ENCODE peak calls at places on chromosomes 12 and 14, in four cellular contexts. C is GM23338, W is GM12878, O is stomach. N is an unnamed sample.

GRCh38 chr12:89706551-89707348 is 1.9 kb downstream of the ATP2B1 start:
- DNase-seq in C (peak; percentile 5), O (no peak), W (no peak), N (no peak)

GRCh38 chr12:40286583-40286982 is 61.8 kb downstream of the LRRK2 start:
- DNase-seq in O (no peak), W (no peak), C (no peak), N (no peak)

GRCh38 chr12:49982246-49983229 is 9.8 kb downstream of the AQP6 start:
- DNase-seq in W (no peak), C (no peak), O (no peak), N (no peak)

GRCh38 chr12:95205685-95206084 is 11.6 kb downstream of the FGD6 start:
- DNase-seq in O (no peak), C (peak; percentile 47), W (no peak), N (no peak)

GRCh38 chr14:101889898-101890297 is 74.5 kb upstream of the DYNC1H1 start:
- DNase-seq in O (no peak), W (no peak), C (no peak), N (peak; percentile 8)

GRCh38 chr12:112199136-112199535 is 73.8 kb downstream of the TRAFD1 start:
- DNase-seq in O (no peak), C (no peak), W (no peak), N (no peak)

GRCh38 chr12:13024151-13024946 is 19.8 kb upstream of the FAM234B start:
- DNase-seq in W (no peak), O (peak; percentile 31), C (peak; percentile 62), N (no peak)

GRCh38 chr12:103821773-103822172 is 19.3 kb downstream of the NT5DC3 start:
- DNase-seq in O (no peak), C (no peak), W (no peak), N (no peak)

GRCh38 chr14:29043751-29044150 is 277.2 kb downstream of the FOXG1 start:
- DNase-seq in O (no peak), C (no peak), W (no peak), N (no peak)

GRCh38 chr14:49920260-49920659 is 27.4 kb downstream of the ARF6 start:
- DNase-seq in W (no peak), O (no peak), C (no peak), N (no peak)

DNA sequence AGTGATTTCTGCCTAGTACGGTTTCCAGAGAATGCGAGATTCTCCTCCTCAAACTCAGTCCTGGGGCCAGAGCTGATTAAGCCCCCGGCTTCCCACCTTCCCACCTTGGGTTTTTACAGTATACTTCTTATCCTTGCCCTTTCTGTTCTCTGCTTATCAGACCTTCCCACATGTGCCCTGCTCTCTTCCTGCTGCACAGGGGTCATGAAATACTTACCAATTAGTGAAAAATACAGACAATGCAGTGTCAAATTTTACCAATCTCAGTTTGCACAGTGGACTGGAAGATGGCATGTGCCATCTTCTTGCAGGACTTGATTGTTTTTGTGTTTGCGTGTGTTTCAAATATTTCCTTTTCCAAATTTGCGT is 14.7 kb downstream of the SUSD6 start:
- DNase-seq in W (no peak), O (no peak), C (no peak), N (no peak)
- TF ChIP-seq POLR2AphosphoS5 in W (no peak), O (no peak), C (no peak), N (no peak)

GRCh38 chr12:48121522-48121921 is 2.4 kb downstream of the PFKM start:
- DNase-seq in W (no peak), C (no peak), O (no peak), N (no peak)

GRCh38 chr12:48119834-48120195 is 651 bp downstream of the PFKM start:
- DNase-seq in C (peak; percentile 6), O (no peak), W (no peak), N (no peak)

GRCh38 chr12:48118491-48118890 is 673 bp upstream of the PFKM start:
- DNase-seq in C (peak; percentile 28), W (no peak), O (no peak), N (no peak)

GRCh38 chr12:48122065-48122834 is 3.1 kb downstream of the PFKM start:
- DNase-seq in W (no peak), C (no peak), O (no peak), N (no peak)

DNA sequence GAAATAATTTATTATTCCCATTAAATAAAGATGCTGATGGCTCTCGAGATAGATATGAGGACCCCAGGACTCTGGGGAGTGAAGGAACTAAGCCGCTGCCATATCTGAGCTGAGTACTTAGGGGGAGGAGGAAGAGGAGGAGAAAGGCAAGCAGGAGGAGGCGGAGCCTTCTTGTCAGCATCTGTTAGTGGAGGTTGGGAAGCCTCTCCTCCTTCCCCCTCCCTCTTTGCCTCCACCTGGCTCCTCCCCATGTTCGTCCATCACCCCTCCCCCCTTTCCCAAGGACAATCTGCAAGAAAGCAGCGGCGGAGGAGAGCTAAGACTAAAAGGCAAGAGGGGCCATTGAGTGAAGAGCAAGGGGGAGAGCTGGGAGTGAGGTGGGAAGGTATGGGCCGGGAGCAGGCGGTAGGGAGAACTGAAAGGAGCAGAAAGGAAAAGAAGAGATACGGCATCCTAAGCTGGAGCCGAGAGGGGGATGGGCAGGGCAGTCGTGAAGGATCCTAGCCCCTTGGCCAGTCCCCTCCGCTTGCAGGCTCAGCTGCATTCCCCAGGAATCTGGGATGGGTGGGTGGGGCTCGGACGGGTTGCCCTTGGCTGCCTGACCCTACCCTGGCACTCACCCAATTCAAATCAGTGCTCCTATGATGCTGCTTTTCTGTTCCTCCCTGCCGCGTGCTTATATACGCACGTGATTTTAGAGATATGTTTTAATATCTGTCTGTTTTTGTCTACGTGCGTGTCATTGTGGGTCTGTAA is at the start of gene PFKM:
- DNase-seq in W (peak; percentile 76), C (peak; percentile 98), O (peak; percentile 79), N (peak; percentile 69)
- H3K4me3 ChIP-seq in W (peak within 1 kb of the TSS; percentile 88), C (peak within 1 kb of the TSS; percentile 90), O (peak within 1 kb of the TSS; percentile 71), N (peak within 1 kb of the TSS; percentile 86)

GRCh38 chr12:26895672-26896071 is 42.1 kb downstream of the INTS13 start:
- DNase-seq in O (no peak), C (no peak), W (no peak), N (no peak)

GRCh38 chr12:26890784-26891183 is 47.0 kb downstream of the INTS13 start:
- DNase-seq in O (no peak), W (no peak), C (no peak), N (no peak)

GRCh38 chr12:26896913-26897312 is 40.9 kb downstream of the INTS13 start:
- DNase-seq in O (no peak), W (no peak), C (no peak), N (no peak)

GRCh38 chr12:26891704-26892103 is 46.1 kb downstream of the INTS13 start:
- DNase-seq in O (no peak), C (no peak), W (no peak), N (no peak)
- TF ChIP-seq POLR2AphosphoS5 in O (no peak), C (no peak), W (no peak), N (no peak)

DNA sequence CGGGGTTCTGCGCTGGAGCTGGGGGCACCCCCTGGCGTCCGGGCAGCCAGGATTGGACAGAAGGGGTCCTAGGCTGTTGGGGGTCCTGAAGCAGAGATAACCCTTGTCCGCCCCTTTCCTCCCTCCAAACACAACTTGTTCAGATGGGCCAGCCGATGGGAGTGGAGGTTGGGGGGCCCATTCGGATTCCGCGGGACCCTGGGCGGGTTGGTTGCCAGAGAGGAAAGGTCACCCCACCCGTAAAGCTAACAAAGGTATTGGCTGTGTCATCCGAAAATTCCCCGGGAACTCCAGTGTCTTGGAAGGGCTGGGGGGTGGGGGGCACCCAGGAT is 1.3 kb downstream of the FAM222A start:
- DNase-seq in O (no peak), W (no peak), C (no peak), N (no peak)
- H3K4me3 ChIP-seq in O (peak overlapping the region; percentile 88), W (no peak overlapping the region), C (peak overlapping the region; percentile 80), N (peak overlapping the region; percentile 79)

DNA sequence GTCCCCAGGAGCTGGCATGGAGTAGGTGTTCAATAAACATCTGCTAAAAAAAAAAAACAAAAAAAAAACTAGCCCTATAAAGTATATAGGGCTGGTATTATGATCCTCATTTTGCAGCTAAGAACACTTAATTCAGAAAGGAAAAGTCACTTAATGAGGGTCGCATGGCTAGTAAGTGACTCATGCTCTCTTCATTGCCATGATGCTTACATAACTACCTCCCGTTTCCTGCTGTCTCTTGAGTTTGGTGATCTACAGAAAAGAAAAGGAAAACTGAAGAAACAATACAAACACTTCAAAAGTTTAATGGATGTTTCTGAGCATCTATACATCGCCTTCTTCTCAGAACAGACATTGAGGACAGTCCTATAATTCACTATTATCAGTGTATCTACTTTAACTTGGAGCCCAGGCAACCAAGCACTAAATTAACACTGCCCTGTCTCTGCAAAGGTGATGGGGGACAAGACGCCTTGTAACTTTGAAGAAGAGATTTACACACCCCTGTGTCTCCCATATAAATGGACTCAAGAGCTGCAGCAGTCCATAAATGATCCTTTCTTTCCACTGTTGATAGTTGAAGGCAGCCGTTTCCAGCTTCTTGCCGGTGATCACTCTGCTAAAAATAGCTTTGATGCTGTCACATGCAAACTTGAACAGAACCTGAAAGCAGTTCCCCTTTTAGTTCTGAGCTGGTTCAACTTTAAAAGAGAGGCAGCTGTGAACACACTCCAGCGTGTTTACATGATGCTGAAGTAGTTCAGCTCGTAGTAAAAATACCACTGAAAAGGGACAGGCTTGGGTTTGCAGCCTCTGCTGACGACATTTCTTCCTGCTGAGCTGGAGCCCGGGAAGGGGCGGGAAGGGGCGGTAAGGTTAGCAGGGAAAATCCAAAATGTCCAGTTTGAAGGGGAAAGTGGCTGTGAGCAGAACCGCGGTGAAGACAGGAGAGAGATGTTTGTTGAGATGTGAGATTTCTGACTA is 113.3 kb downstream of the FOXN3 start:
- DNase-seq in C (no peak), W (peak; percentile 76), O (peak; percentile 36), N (no peak)
- TF ChIP-seq POLR2AphosphoS5 in C (peak; percentile 16), W (peak; percentile 79), O (peak; percentile 81), N (no peak)

GRCh38 chr14:104757681-104758392 is 4.9 kb downstream of the SIVA1 start:
- DNase-seq in C (no peak), W (no peak), O (no peak), N (no peak)
- H3K4me3 ChIP-seq in C (no peak overlapping the region), W (no peak overlapping the region), O (no peak overlapping the region), N (no peak overlapping the region)

GRCh38 chr12:65308601-65309071 is 30.2 kb downstream of the MSRB3 start:
- DNase-seq in W (no peak), O (no peak), C (no peak), N (no peak)
- TF ChIP-seq POLR2AphosphoS5 in W (no peak), O (no peak), C (no peak), N (no peak)

GRCh38 chr14:99206053-99206452 is 65.9 kb downstream of the BCL11B start:
- DNase-seq in C (no peak), O (no peak), W (no peak), N (no peak)
- H3K4me3 ChIP-seq in C (no peak overlapping the region), O (no peak overlapping the region), W (no peak overlapping the region), N (no peak overlapping the region)

DNA sequence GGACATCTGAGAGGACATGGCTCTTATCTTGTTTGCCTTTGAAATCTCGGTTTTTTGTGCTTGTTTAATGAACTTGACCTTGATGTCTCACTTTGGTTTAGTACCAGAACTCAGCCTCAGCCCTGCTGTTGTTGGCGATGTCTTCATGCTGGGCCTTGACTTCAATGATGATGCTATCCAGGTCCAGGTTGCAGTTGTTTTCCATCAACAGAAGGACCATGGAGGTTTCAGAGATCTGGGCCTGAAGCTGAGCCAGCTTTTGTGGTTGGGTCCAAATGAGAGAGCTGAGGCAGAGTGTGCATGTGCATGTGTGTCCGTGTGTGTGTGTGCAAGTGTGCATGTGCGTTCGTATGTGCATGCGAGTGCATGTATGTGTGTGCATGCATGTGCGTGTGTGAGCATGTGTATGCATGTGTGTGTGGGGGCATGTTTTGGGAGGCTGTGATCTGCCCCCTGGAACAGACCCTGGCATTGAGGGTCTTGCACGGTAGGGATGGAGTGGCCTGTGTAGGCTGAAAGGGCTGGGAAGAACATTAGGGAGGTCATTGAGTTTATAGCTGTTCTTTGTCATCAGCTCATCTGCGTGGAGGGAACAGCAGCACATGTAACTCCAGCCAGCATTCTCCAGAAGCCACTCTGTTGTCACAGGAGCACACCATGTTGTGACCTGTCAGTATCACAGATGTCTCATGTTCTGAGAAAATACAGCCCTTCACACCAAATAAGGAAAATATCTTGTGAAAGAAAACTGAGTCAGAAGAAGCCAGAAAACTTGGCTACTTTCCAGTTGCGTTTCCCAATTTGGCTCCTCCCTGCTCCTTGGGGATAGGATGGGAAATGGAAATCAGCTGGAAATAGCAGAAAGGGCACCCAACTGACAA is 10.0 kb upstream of the KRT82 start:
- DNase-seq in O (no peak), W (no peak), C (no peak), N (no peak)
- TF ChIP-seq POLR2AphosphoS5 in O (peak; percentile 74), W (no peak), C (no peak), N (no peak)

N was measured in SK-N-MC.